ENCODE peak calls at places on chromosomes 11 and 22, in six cellular contexts. M is HFFc6; P is activated T-cell treated with anti-CD3 and anti-CD28 coated beads, Interleukin-2, amount 50 U/mL, for 48 hours; K is posterior vena cava; B is stimulated activated CD8-positive, alpha-beta memory T cell treated with anti-CD3 and anti-CD28 coated beads, Interleukin-7, amount 100 ng/mL, for 1 hour; U is NCI-H2081. Q is an unnamed sample.

GRCh38 chr22:49767355-49768062 is 60.2 kb downstream of the BRD1 start:
- DNase-seq in M (peak), P (peak), K (peak), B (no peak), U (peak), Q (peak)

GRCh38 chr11:1395773-1396374 is 6.1 kb downstream of the BRSK2 start:
- DNase-seq in M (no peak), P (no peak), K (no peak), B (no peak), U (no peak), Q (no peak)

GRCh38 chr11:60774726-60775125 is 10.4 kb upstream of the MS4A10 start:
- DNase-seq in M (no peak), P (no peak), K (peak), B (no peak), U (no peak), Q (no peak)

GRCh38 chr11:126061707-126062678 is 673 bp downstream of the CDON start:
- DNase-seq in M (no peak), P (no peak), K (peak), B (no peak), U (peak), Q (peak)

GRCh38 chr22:17258015-17258827 is 39.0 kb upstream of the ADA2 start:
- DNase-seq in M (no peak), P (peak), K (no peak), B (no peak), U (peak), Q (peak)

GRCh38 chr22:37999640-38000272 is 15.4 kb upstream of the SOX10 start:
- DNase-seq in M (peak), P (no peak), K (no peak), B (no peak), U (peak), Q (peak)

GRCh38 chr11:123157995-123158394 is 37.1 kb downstream of the CLMP start:
- DNase-seq in M (no peak), P (no peak), K (no peak), B (no peak), U (no peak), Q (no peak)

GRCh38 chr11:1755344-1756023 is 5.1 kb upstream of the IFITM10 start:
- DNase-seq in M (no peak), P (no peak), K (peak), B (no peak), U (no peak), Q (no peak)

GRCh38 chr22:19849800-19850481 is 4.7 kb downstream of the GNB1L start:
- DNase-seq in M (no peak), P (no peak), K (no peak), B (no peak), U (no peak), Q (no peak)

GRCh38 chr11:108535384-108535955 is 37.3 kb upstream of the POGLUT3 start:
- DNase-seq in M (no peak), P (no peak), K (no peak), B (no peak), U (no peak), Q (no peak)

GRCh38 chr11:64934765-64935633 is 694 bp downstream of the GPHA2 start:
- DNase-seq in M (no peak), P (no peak), K (peak), B (no peak), U (no peak), Q (no peak)

GRCh38 chr11:43576834-43577521 is 103.6 kb upstream of the HSD17B12 start:
- DNase-seq in M (peak), P (no peak), K (no peak), B (no peak), U (peak), Q (peak)

Q was measured in EL.